ENCODE peak calls at places on chromosomes 6 and 20, in five cellular contexts. P, N, Z, Y and Q are unnamed samples.

GRCh38 chr6:122553697-122554096 is 56.5 kb upstream of the PKIB start:
- DNase-seq in P (no peak), Z (no peak), N (no peak), Y (no peak), Q (no peak)

GRCh38 chr6:56772737-56773184 is 130.1 kb upstream of the DST start:
- DNase-seq in Y (no peak), Z (peak; percentile 73), N (no peak), P (no peak), Q (no peak)

GRCh38 chr20:46681032-46681854 is 8.0 kb downstream of the TP53RK start:
- DNase-seq in P (no peak), N (peak; percentile 38), Z (peak; percentile 6), Y (peak; percentile 80), Q (peak; percentile 58)

GRCh38 chr6:80547827-80548226 is 441.4 kb downstream of the BCKDHB start:
- DNase-seq in Z (no peak), P (no peak), N (no peak), Y (no peak), Q (no peak)

GRCh38 chr20:17969276-17969883 is 562 bp downstream of the MGME1 start:
- DNase-seq in P (no peak), Z (no peak), N (no peak), Y (peak; percentile 52), Q (no peak)

GRCh38 chr6:35190306-35190705 is 23.4 kb upstream of the SCUBE3 start:
- DNase-seq in P (no peak), Y (no peak), N (no peak), Z (no peak), Q (no peak)

GRCh38 chr6:113894712-113895674 is 37.8 kb downstream of the MARCKS start:
- DNase-seq in Z (no peak), P (no peak), Y (no peak), N (no peak), Q (no peak)

GRCh38 chr6:73227606-73228255 is 2.4 kb upstream of the KHDC1L start:
- DNase-seq in Z (no peak), N (no peak), P (no peak), Y (no peak), Q (no peak)

GRCh38 chr20:24668384-24668702 is 198.9 kb downstream of the SYNDIG1 start:
- DNase-seq in P (no peak), Z (no peak), Y (no peak), N (no peak), Q (no peak)

GRCh38 chr6:148247386-148248063 is 95.1 kb upstream of the SASH1 start:
- DNase-seq in Y (no peak), P (no peak), N (no peak), Z (no peak), Q (no peak)

GRCh38 chr20:52103911-52104545 is 87.6 kb downstream of the ZFP64 start:
- DNase-seq in N (no peak), P (no peak), Y (no peak), Z (no peak), Q (no peak)

GRCh38 chr6:169140986-169141495 is 112.6 kb downstream of the THBS2 start:
- DNase-seq in Z (no peak), P (no peak), N (no peak), Y (no peak), Q (no peak)

GRCh38 chr6:16635810-16636602 is 125.3 kb downstream of the ATXN1 start:
- DNase-seq in N (no peak), P (peak; percentile 8), Y (no peak), Z (no peak), Q (no peak)

GRCh38 chr20:19833395-19833794 is 75.3 kb downstream of the RIN2 start:
- DNase-seq in Z (no peak), Y (no peak), P (no peak), N (no peak), Q (no peak)

GRCh38 chr20:2871555-2872303 is 1.6 kb upstream of the PTPRA start:
- DNase-seq in N (no peak), P (no peak), Z (no peak), Y (no peak), Q (no peak)

GRCh38 chr20:8790442-8791074 is 278.3 kb upstream of the PLCB4 start:
- DNase-seq in N (no peak), Z (no peak), P (peak; percentile 24), Y (peak; percentile 36), Q (peak; percentile 32)

GRCh38 chr6:17334265-17334664 is 53.1 kb downstream of the RBM24 start:
- DNase-seq in Z (no peak), Y (no peak), N (no peak), P (no peak), Q (peak; percentile 43)

GRCh38 chr6:52299598-52300144 is 15.1 kb upstream of the MCM3 start:
- DNase-seq in Z (no peak), N (no peak), P (no peak), Y (no peak), Q (no peak)

GRCh38 chr6:41734666-41735426 is 562 bp downstream of the TFEB start:
- DNase-seq in Y (peak; percentile 83), N (peak; percentile 72), Z (peak; percentile 78), P (peak; percentile 45), Q (peak; percentile 80)

GRCh38 chr6:13378669-13379590 is 50.6 kb upstream of the TBC1D7 start:
- DNase-seq in Z (no peak), Y (peak; percentile 69), P (no peak), N (no peak), Q (no peak)

GRCh38 chr20:56924976-56925695 is 296.0 kb downstream of the TFAP2C start:
- DNase-seq in P (no peak), Y (no peak), Z (no peak), N (no peak), Q (no peak)

GRCh38 chr6:52500268-52501129 is 76.4 kb downstream of the TRAM2 start:
- DNase-seq in P (no peak), Z (no peak), N (no peak), Y (no peak), Q (no peak)

GRCh38 chr6:28585335-28585734 is 59.7 kb downstream of the GPX5 start:
- DNase-seq in N (no peak), Y (no peak), Z (no peak), P (no peak), Q (no peak)

GRCh38 chr20:63268256-63268655 is 4.4 kb upstream of the ARFGAP1 start:
- DNase-seq in N (no peak), Z (no peak), P (no peak), Y (no peak), Q (no peak)

GRCh38 chr6:127207591-127208120 is 59.0 kb upstream of the RNF146 start:
- DNase-seq in Y (no peak), N (no peak), P (no peak), Z (no peak), Q (no peak)

DNA sequence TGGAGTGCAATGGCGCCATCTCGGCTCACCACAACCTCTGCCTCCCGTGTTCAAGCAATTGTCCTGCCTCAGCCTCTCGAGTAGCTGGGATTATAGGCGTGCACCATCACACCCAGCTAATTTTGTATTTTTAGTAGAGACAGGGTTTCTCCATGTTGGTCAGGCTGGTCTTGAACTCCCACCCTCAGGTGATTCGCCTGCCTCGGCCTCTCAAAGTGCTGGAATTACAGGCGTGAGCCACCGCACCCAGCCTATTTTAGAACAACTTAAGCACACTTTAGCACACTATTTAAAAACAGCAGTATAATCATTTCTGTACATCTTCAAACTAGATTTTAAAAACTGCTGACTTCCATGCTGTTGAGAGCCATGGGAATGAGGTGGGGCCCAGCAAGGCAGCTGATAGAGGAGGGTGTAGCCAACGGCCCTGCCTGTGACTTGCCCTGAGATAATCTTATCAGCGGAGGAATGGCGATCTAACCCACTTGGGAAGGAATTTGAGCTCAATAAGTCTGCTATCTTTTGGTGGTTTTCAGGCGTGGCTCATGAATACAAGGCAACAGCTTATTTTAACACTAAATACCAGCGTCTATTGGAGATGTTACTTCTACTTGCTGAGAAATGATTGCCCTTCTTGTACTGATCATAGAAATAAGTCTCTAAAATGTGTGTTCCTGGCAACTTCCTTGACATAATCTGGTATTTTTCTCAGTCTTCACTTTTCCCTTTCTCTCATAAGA is 12.1 kb downstream of the ZDHHC14 start:
- DNase-seq in Y (peak; percentile 64), N (no peak), Z (no peak), P (no peak), Q (no peak)
- TF ChIP-seq POLR2A in Y (no peak), N (no peak), Z (no peak), P (no peak), Q (no peak)

GRCh38 chr20:13325033-13325432 is 104.0 kb downstream of the ISM1 start:
- DNase-seq in N (no peak), P (peak; percentile 18), Z (no peak), Y (no peak), Q (no peak)
- TF ChIP-seq CTCF in N (peak; percentile 25), P (peak; percentile 46), Z (no peak), Y (no peak), Q (no peak)

GRCh38 chr6:10419749-10420545 is 5.1 kb upstream of the TFAP2A start:
- DNase-seq in N (no peak), Z (no peak), P (no peak), Y (no peak), Q (no peak)

GRCh38 chr6:10417681-10418104 is 2.8 kb upstream of the TFAP2A start:
- DNase-seq in P (no peak), Z (no peak), N (no peak), Y (no peak), Q (no peak)

GRCh38 chr6:10418361-10418861 is 3.5 kb upstream of the TFAP2A start:
- DNase-seq in P (no peak), Z (no peak), N (no peak), Y (no peak), Q (no peak)

GRCh38 chr6:10420546-10421507 is 6.0 kb upstream of the TFAP2A start:
- DNase-seq in P (no peak), Z (no peak), N (no peak), Y (no peak), Q (no peak)

GRCh38 chr6:10418862-10419748 is 4.2 kb upstream of the TFAP2A start:
- DNase-seq in Z (no peak), Y (no peak), N (no peak), P (no peak), Q (no peak)
- TF ChIP-seq POLR2A in Z (no peak), Y (no peak), N (no peak), P (no peak), Q (no peak)

DNA sequence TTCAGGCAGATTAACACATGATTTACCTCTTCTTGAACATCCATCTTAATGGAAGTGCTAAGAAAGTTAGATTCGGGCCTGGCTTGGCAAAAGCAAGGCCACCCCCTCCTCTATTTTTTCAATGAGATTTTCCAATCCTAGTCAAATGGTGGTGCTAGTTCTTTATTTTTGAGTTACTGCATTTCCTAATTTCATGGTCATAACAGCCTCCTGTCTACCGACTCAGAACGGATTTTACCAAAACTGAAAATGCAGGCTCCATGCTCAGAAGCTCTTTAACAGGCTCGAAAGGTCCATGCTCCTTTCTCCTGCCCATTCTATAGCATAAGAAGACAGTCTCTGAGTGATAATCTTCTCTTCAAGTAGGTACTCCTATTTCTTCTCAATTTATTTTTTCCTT is 117.2 kb upstream of the ESR1 start:
- DNase-seq in Z (no peak), Y (no peak), N (no peak), P (no peak), Q (no peak)
- TF ChIP-seq CTCF in Z (no peak), Y (no peak), N (peak; percentile 30), P (no peak), Q (no peak)